ENCODE peak calls at places on chromosomes 3 and 15, in seven cellular contexts. O is A673, T is GM10248, Q is fibroblast of gingiva, I is cardiac fibroblast, X is T1000, C is endothelial cell. U is an unnamed sample.

GRCh38 chr15:88708256-88709054 is 69.6 kb downstream of the ISG20 start:
- DNase-seq in O (peak; percentile 9), T (no peak), Q (peak; percentile 93), I (peak; percentile 67), X (peak; percentile 35), C (no peak), U (no peak)

GRCh38 chr3:71210257-71211002 is 373.1 kb downstream of the FOXP1 start:
- DNase-seq in O (no peak), T (no peak), Q (peak; percentile 81), I (peak; percentile 90), X (no peak), C (no peak), U (no peak)

GRCh38 chr3:51953445-51953844 is 1.7 kb upstream of the GPR62 start:
- DNase-seq in O (peak; percentile 45), T (no peak), Q (peak; percentile 77), I (peak; percentile 81), X (peak; percentile 21), C (no peak), U (no peak)

GRCh38 chr3:139772539-139773500 is 95.0 kb upstream of the NMNAT3 start:
- DNase-seq in O (no peak), T (no peak), Q (peak; percentile 76), I (peak; percentile 90), X (peak; percentile 61), C (no peak), U (no peak)

GRCh38 chr3:55591893-55592292 is 104.8 kb upstream of the WNT5A start:
- DNase-seq in O (no peak), T (no peak), Q (no peak), I (no peak), X (no peak), C (no peak), U (no peak)

GRCh38 chr3:169362261-169362660 is 301.3 kb downstream of the MECOM start:
- DNase-seq in O (peak; percentile 20), T (no peak), Q (no peak), I (peak; percentile 49), X (no peak), C (no peak), U (peak; percentile 59)

GRCh38 chr15:79179108-79179561 is 88.6 kb upstream of the RASGRF1 start:
- DNase-seq in O (peak; percentile 12), T (no peak), Q (no peak), I (peak; percentile 6), X (peak; percentile 25), C (no peak), U (no peak)

GRCh38 chr3:57079221-57079831 is 18.9 kb downstream of the SPATA12 start:
- DNase-seq in O (peak; percentile 25), T (peak; percentile 70), Q (no peak), I (no peak), X (peak; percentile 15), C (peak; percentile 66), U (peak; percentile 57)

GRCh38 chr3:105827959-105828358 is 40.9 kb downstream of the CBLB start:
- DNase-seq in O (peak; percentile 81), T (no peak), Q (peak; percentile 62), I (peak; percentile 95), X (no peak), C (peak; percentile 22), U (peak; percentile 92)

GRCh38 chr3:116281313-116282143 is 163.8 kb downstream of the LSAMP start:
- DNase-seq in O (no peak), T (no peak), Q (no peak), I (no peak), X (no peak), C (no peak), U (no peak)

GRCh38 chr3:142580061-142580423 is 1.5 kb upstream of the ATR start:
- DNase-seq in O (no peak), T (no peak), Q (no peak), I (no peak), X (no peak), C (no peak), U (no peak)

GRCh38 chr3:125145751-125146475 is 66.6 kb downstream of the SLC12A8 start:
- DNase-seq in O (no peak), T (peak; percentile 45), Q (no peak), I (no peak), X (no peak), C (no peak), U (no peak)

U was measured in SK-MEL-5.